ENCODE peak calls at places on chromosomes 7 and 10, in four cellular contexts. O, N, X and U are unnamed samples.

GRCh38 chr7:99644436-99644835 is 27.7 kb downstream of the ZSCAN25 start:
- DNase-seq in O (no peak), N (no peak), X (no peak), U (no peak)

GRCh38 chr10:31134303-31134928 is 102.8 kb upstream of the ZNF438 start:
- DNase-seq in O (no peak), N (no peak), X (peak; percentile 37), U (peak; percentile 26)

GRCh38 chr10:88270871-88271713 is 312.0 kb downstream of the RNLS start:
- DNase-seq in O (no peak), N (no peak), X (peak; percentile 62), U (peak; percentile 59)

GRCh38 chr7:8201846-8202441 is 60.0 kb downstream of the ICA1 start:
- DNase-seq in O (no peak), N (no peak), X (peak; percentile 41), U (no peak)

GRCh38 chr10:122461367-122461728 is at the start of gene HTRA1:
- DNase-seq in O (peak; percentile 79), N (peak; percentile 93), X (peak; percentile 69), U (no peak)

GRCh38 chr7:8175929-8176369 is 86.0 kb downstream of the ICA1 start:
- DNase-seq in O (no peak), N (no peak), X (no peak), U (no peak)

GRCh38 chr7:131284702-131285419 is 42.8 kb upstream of the MKLN1 start:
- DNase-seq in O (no peak), N (no peak), X (peak; percentile 33), U (no peak)

GRCh38 chr7:144525956-144526355 is 122.5 kb upstream of the NOBOX start:
- DNase-seq in O (no peak), N (no peak), X (no peak), U (no peak)

GRCh38 chr10:30827531-30828120 is 198.1 kb upstream of the LYZL2 start:
- DNase-seq in O (no peak), N (no peak), X (peak; percentile 17), U (no peak)

GRCh38 chr10:126250045-126250444 is 138.2 kb downstream of the ADAM12 start:
- DNase-seq in O (no peak), N (no peak), X (no peak), U (no peak)

GRCh38 chr7:135706038-135706742 is 21.8 kb downstream of the SLC13A4 start:
- DNase-seq in O (no peak), N (no peak), X (peak; percentile 72), U (no peak)

GRCh38 chr7:27251513-27252306 is 9.1 kb downstream of the EVX1 start:
- DNase-seq in O (no peak), N (no peak), X (no peak), U (no peak)

GRCh38 chr7:119969054-119969453 is 303.9 kb upstream of the KCND2 start:
- DNase-seq in O (no peak), N (no peak), X (no peak), U (no peak)

GRCh38 chr7:17097668-17098297 is 200.7 kb upstream of the AHR start:
- DNase-seq in O (no peak), N (no peak), X (no peak), U (no peak)

GRCh38 chr10:75058142-75058541 is 53.3 kb upstream of the SAMD8 start:
- DNase-seq in O (no peak), N (no peak), X (peak; percentile 83), U (no peak)

GRCh38 chr10:124110882-124111281 is 17.5 kb upstream of the CHST15 start:
- DNase-seq in O (no peak), N (no peak), X (no peak), U (no peak)

GRCh38 chr10:113961261-113961938 is 82.3 kb upstream of the ADRB1 start:
- DNase-seq in O (no peak), N (no peak), X (no peak), U (peak; percentile 62)

GRCh38 chr10:5293691-5294550 is 70.8 kb upstream of the UCN3 start:
- DNase-seq in O (peak; percentile 61), N (no peak), X (peak; percentile 92), U (peak; percentile 48)
- TF ChIP-seq CTCF in O (peak; percentile 20), N (peak; percentile 41), X (peak; percentile 52), U (peak; percentile 35)

DNA sequence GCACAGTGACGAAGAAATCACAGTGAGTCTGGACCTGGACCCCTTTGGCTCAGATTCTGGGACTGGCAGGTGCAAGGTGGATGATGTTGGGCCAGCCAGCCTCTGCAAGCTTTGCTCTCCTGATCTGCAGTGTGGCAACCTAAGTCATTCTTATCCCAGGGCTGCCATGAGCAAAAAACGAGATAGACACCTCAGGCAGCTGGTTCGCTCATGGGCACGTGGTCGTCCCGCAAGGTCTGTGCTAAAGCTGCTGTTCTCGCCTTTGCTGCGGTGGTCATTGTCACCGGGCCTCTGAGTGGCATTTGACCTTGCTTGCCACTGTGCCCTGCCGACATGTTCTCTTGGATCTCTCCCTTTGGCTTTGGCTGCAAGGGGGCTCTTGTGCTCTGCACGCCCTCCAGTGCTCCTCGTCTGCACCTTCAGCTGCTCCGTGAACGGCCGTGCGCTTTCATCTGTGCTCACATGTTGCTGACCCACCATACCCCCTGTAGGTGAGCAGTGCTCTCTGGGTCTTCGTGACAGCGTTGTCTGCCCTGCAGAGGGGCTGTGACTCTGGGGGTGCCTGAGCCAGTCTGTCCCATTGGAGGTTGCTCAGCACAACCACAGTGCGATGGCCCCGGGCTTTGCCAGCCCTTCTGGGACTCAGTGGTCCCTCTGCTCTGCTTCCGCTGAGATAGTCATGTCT is 317.0 kb downstream of the GLRX3 start:
- DNase-seq in O (no peak), N (peak; percentile 69), X (no peak), U (no peak)
- TF ChIP-seq CTCF in O (no peak), N (no peak), X (no peak), U (no peak)

DNA sequence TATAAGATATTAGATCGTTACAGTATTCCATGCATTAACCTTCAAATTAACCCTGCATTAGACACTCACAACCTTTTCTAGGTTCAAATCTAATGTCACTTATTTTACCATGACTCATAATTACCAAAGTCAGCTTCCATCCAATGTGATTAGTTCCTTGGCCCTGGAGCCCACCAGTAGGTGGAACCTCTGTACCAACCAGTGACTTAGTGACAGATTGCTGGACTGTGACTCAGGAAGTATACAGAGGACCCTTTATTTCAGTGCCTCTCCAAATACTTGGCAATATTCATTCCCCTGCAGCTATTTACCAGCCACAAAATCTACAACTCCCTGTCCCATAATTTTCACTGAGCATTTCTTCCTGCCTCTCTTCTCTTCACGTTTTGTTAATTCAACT is 1270.3 kb upstream of the SORCS1 start:
- DNase-seq in O (no peak), N (no peak), X (no peak), U (no peak)
- TF ChIP-seq CTCF in O (no peak), N (no peak), X (no peak), U (no peak)

DNA sequence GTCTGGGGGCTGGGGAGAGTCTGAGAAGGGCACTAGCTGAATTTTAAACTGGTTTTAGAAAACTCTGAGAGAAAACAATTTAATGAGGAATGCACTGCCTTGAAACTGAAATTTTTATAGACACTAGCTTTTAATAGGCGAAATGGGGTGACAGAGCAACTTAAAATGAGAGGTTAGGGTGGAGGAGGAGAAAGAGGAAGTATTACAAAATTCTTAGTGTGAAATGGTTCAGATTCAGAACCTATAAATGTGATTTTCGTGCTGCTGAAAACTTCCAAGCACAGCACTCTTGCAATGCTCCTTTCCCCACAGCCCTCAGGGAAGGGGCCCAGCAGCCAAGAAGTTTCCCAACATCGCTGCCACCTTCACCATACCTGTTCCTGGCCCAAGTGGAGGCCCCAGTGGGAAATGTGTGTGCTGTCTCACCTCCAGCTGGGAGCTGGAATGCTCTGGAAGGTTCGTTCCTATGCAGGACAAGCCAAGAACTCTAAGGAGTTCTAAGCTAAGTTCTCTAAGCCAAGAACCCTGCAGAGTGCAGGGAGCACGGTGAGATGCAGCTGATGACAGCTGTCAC is 60.0 kb downstream of the ATXN7L1 start:
- DNase-seq in O (no peak), N (no peak), X (peak; percentile 39), U (no peak)
- TF ChIP-seq CTCF in O (no peak), N (no peak), X (no peak), U (no peak)

GRCh38 chr7:137091396-137091795 is 222.9 kb downstream of the CHRM2 start:
- DNase-seq in O (no peak), N (no peak), X (peak; percentile 7), U (no peak)
- TF ChIP-seq CTCF in O (no peak), N (peak; percentile 56), X (peak; percentile 8), U (no peak)

DNA sequence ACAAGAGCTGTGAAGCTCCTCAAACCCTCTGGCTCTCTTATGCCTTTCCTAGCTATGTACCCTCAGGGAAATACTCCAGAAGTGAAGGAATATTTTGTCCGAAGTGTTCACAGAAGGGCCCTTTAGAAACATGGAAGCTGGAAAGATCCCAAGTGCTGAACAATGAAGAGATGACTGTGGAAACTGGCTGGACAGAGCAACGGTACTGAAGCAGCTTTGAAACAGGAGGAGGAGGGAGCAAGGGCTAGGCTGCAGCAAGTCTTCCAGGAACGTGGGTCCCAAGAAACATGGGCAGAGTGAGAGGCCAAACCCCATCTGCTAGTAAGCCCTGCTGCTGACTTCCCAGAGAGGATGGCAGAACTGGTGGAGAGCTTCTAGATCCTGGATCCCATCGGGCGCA is 3.0 kb upstream of the PSAP start:
- DNase-seq in O (no peak), N (no peak), X (no peak), U (no peak)
- TF ChIP-seq CTCF in O (no peak), N (no peak), X (no peak), U (no peak)